ENCODE peak calls at places on chromosomes 6 and 20, in seven cellular contexts. N is transverse colon; P is NCI-H1048; W is endothelial cell of umbilical vein; S is COR-L47; F is stimulated activated CD8-positive, alpha-beta memory T cell treated with anti-CD3 and anti-CD28 coated beads, Interleukin-2, amount 100 ng/mL, for 48 hours; X is LoVo. K is an unnamed sample.

GRCh38 chr20:62196286-62196685 is 13.5 kb downstream of the MTG2 start:
- DNase-seq in P (no peak), X (no peak), W (no peak), F (no peak), N (no peak), S (no peak), K (no peak)

GRCh38 chr6:101826678-101827077 is 433.2 kb downstream of the GRIK2 start:
- DNase-seq in N (no peak), F (no peak), S (no peak), W (no peak), P (no peak), X (no peak), K (no peak)

GRCh38 chr20:46151936-46152335 is 33.8 kb downstream of the CD40 start:
- DNase-seq in S (no peak), P (no peak), W (no peak), N (no peak), F (no peak), X (no peak), K (peak)

GRCh38 chr6:30705620-30706019 is 11.5 kb downstream of the MDC1 start:
- DNase-seq in P (no peak), N (no peak), S (no peak), W (no peak), F (no peak), X (no peak), K (no peak)

GRCh38 chr6:24549674-24550418 is 55.1 kb downstream of the ALDH5A1 start:
- DNase-seq in X (no peak), F (no peak), S (no peak), W (no peak), N (no peak), P (no peak), K (no peak)

GRCh38 chr6:170135821-170136471 is 154.9 kb downstream of the DLL1 start:
- DNase-seq in W (no peak), N (no peak), X (no peak), P (no peak), F (no peak), S (no peak), K (no peak)

GRCh38 chr20:20064303-20064702 is 12.0 kb downstream of the CFAP61 start:
- DNase-seq in N (no peak), S (no peak), F (no peak), P (no peak), X (no peak), W (no peak), K (no peak)

GRCh38 chr6:12331951-12332749 is 42.0 kb downstream of the EDN1 start:
- DNase-seq in N (peak), X (peak), F (no peak), P (no peak), W (no peak), S (no peak), K (no peak)

GRCh38 chr20:63027425-63028389 is 20.9 kb upstream of the BHLHE23 start:
- DNase-seq in P (no peak), X (no peak), F (no peak), S (peak), N (no peak), W (no peak), K (no peak)

GRCh38 chr6:364609-365540 is 26.7 kb upstream of the IRF4 start:
- DNase-seq in N (no peak), F (no peak), P (no peak), S (no peak), X (no peak), W (no peak), K (no peak)

GRCh38 chr20:58997141-58997770 is 9.8 kb downstream of the CTSZ start:
- DNase-seq in X (no peak), S (no peak), W (no peak), P (no peak), F (no peak), N (no peak), K (no peak)

GRCh38 chr6:30747300-30747687 is 2.9 kb upstream of the IER3 start:
- DNase-seq in X (no peak), F (no peak), S (no peak), N (no peak), W (peak), P (no peak), K (no peak)

GRCh38 chr6:146286976-146287375 is 256.7 kb upstream of the RAB32 start:
- DNase-seq in F (no peak), P (no peak), N (no peak), X (no peak), W (no peak), S (no peak), K (no peak)

GRCh38 chr20:8129211-8129986 is 2.7 kb upstream of the PLCB1 start:
- DNase-seq in X (no peak), W (no peak), S (no peak), P (no peak), N (no peak), F (no peak), K (no peak)

GRCh38 chr6:26180346-26180745 is 93.1 kb downstream of the HFE start:
- DNase-seq in S (no peak), F (no peak), P (no peak), W (no peak), X (no peak), N (no peak), K (no peak)

GRCh38 chr6:31666337-31666960 is 569 bp downstream of the CSNK2B start:
- DNase-seq in N (no peak), S (no peak), X (no peak), P (no peak), W (no peak), F (no peak), K (no peak)

GRCh38 chr20:4135385-4136077 is 120.2 kb upstream of the RNF24 start:
- DNase-seq in S (peak), X (peak), N (peak), F (no peak), P (no peak), W (peak), K (no peak)

GRCh38 chr20:1934162-1934561 is 39.0 kb downstream of the SIRPA start:
- DNase-seq in N (no peak), W (no peak), S (no peak), X (no peak), F (no peak), P (no peak), K (no peak)

GRCh38 chr20:4021905-4022304 is 6.5 kb upstream of the RNF24 start:
- DNase-seq in W (no peak), S (no peak), N (no peak), P (no peak), X (no peak), F (no peak), K (no peak)

GRCh38 chr6:160692369-160692959 is 9.6 kb upstream of the PLG start:
- DNase-seq in S (no peak), P (no peak), X (no peak), N (no peak), W (no peak), F (no peak), K (no peak)

GRCh38 chr6:52503344-52503747 is 73.5 kb downstream of the TRAM2 start:
- DNase-seq in X (no peak), W (no peak), F (no peak), S (peak), P (no peak), N (no peak), K (no peak)

GRCh38 chr6:90319979-90320667 is 23.5 kb upstream of the BACH2 start:
- DNase-seq in F (no peak), W (no peak), P (no peak), S (no peak), N (no peak), X (no peak), K (no peak)

GRCh38 chr6:36459483-36459882 is 16.7 kb downstream of the KCTD20 start:
- DNase-seq in X (no peak), S (no peak), P (no peak), F (no peak), W (no peak), N (no peak), K (no peak)

GRCh38 chr6:12354499-12354898 is 64.3 kb downstream of the EDN1 start:
- DNase-seq in X (no peak), S (no peak), N (peak), P (no peak), F (no peak), W (peak), K (no peak)

GRCh38 chr6:56637640-56638039 is 5.0 kb downstream of the DST start:
- DNase-seq in S (peak), P (no peak), N (no peak), X (peak), W (peak), F (no peak), K (no peak)